ENCODE peak calls at places on chromosomes 1 and 21, in five cellular contexts. I is gastrocnemius medialis, E is right lobe of liver, Z is stomach, Q is body of pancreas. Y is an unnamed sample.

GRCh38 chr1:2970311-2971145 is 50.7 kb upstream of the ACTRT2 start:
- DNase-seq in I (no peak), E (peak; percentile 3), Z (no peak), Q (no peak), Y (no peak)

GRCh38 chr1:181493885-181494284 is 10.6 kb downstream of the CACNA1E start:
- DNase-seq in I (no peak), E (no peak), Z (no peak), Q (no peak), Y (no peak)

GRCh38 chr21:41360072-41360821 is 1.6 kb upstream of the MX2 start:
- DNase-seq in I (peak; percentile 28), E (no peak), Z (peak; percentile 79), Q (peak; percentile 72), Y (no peak)

GRCh38 chr21:45304161-45304830 is 16.6 kb upstream of the POFUT2 start:
- DNase-seq in I (no peak), E (no peak), Z (no peak), Q (no peak), Y (no peak)

GRCh38 chr1:40753142-40753882 is 30.3 kb upstream of the KCNQ4 start:
- DNase-seq in I (no peak), E (no peak), Z (no peak), Q (no peak), Y (no peak)

GRCh38 chr1:54885863-54886723 is 902 bp downstream of the DHCR24 start:
- DNase-seq in I (no peak), E (peak; percentile 55), Z (peak; percentile 66), Q (peak; percentile 52), Y (no peak)

GRCh38 chr1:107874221-107874620 is 90.8 kb downstream of the VAV3 start:
- DNase-seq in I (no peak), E (no peak), Z (no peak), Q (no peak), Y (no peak)

GRCh38 chr1:228830185-228830953 is 95.1 kb downstream of the RHOU start:
- DNase-seq in I (peak; percentile 24), E (peak; percentile 30), Z (peak; percentile 94), Q (peak; percentile 91), Y (peak; percentile 92)

GRCh38 chr21:44817506-44817880 is 369 bp downstream of the SUMO3 start:
- DNase-seq in I (peak; percentile 85), E (peak; percentile 96), Z (peak; percentile 94), Q (peak; percentile 92), Y (peak; percentile 94)

GRCh38 chr1:4702927-4703326 is 48.5 kb downstream of the AJAP1 start:
- DNase-seq in I (peak; percentile 5), E (no peak), Z (no peak), Q (no peak), Y (no peak)

GRCh38 chr21:44695641-44696040 is 1.3 kb upstream of the KRTAP10-12 start:
- DNase-seq in I (no peak), E (no peak), Z (no peak), Q (no peak), Y (no peak)

GRCh38 chr1:198775606-198776005 is 136.8 kb downstream of the PTPRC start:
- DNase-seq in I (no peak), E (no peak), Z (no peak), Q (no peak), Y (no peak)

GRCh38 chr1:5973771-5974170 is 18.5 kb downstream of the NPHP4 start:
- DNase-seq in I (no peak), E (no peak), Z (no peak), Q (no peak), Y (no peak)

GRCh38 chr1:36285450-36286101 is 20.6 kb upstream of the SH3D21 start:
- DNase-seq in I (peak; percentile 74), E (no peak), Z (peak; percentile 69), Q (peak; percentile 75), Y (peak; percentile 71)

GRCh38 chr1:938088-938683 is 14.5 kb downstream of the SAMD11 start:
- DNase-seq in I (no peak), E (peak; percentile 77), Z (peak; percentile 82), Q (peak; percentile 68), Y (peak; percentile 51)

GRCh38 chr1:220378571-220379302 is 106.5 kb upstream of the RAB3GAP2 start:
- DNase-seq in I (no peak), E (no peak), Z (no peak), Q (no peak), Y (no peak)

GRCh38 chr21:17931080-17931479 is 111.9 kb upstream of the C21orf91 start:
- DNase-seq in I (no peak), E (no peak), Z (no peak), Q (no peak), Y (no peak)

GRCh38 chr21:14366998-14367397 is 15.9 kb downstream of the HSPA13 start:
- DNase-seq in I (no peak), E (no peak), Z (no peak), Q (no peak), Y (no peak)

GRCh38 chr1:197660389-197660788 is 114.9 kb downstream of the DENND1B start:
- DNase-seq in I (no peak), E (no peak), Z (no peak), Q (no peak), Y (no peak)

GRCh38 chr1:27044613-27045091 is 32.0 kb upstream of the TENT5B start:
- DNase-seq in I (peak; percentile 69), E (peak; percentile 85), Z (peak; percentile 94), Q (peak; percentile 92), Y (no peak)

GRCh38 chr1:13960376-13960987 is 260.5 kb downstream of the PRDM2 start:
- DNase-seq in I (peak; percentile 32), E (peak; percentile 43), Z (peak; percentile 74), Q (peak; percentile 78), Y (peak; percentile 68)

GRCh38 chr21:25647632-25648031 is 8.6 kb downstream of the JAM2 start:
- DNase-seq in I (no peak), E (no peak), Z (no peak), Q (no peak), Y (no peak)

GRCh38 chr1:156532374-156532773 is 31.8 kb upstream of the MEF2D start:
- DNase-seq in I (no peak), E (no peak), Z (no peak), Q (no peak), Y (no peak)

GRCh38 chr1:200527670-200528069 is 92.9 kb downstream of the KIF14 start:
- DNase-seq in I (no peak), E (no peak), Z (no peak), Q (no peak), Y (no peak)

GRCh38 chr1:204819495-204819894 is 51.2 kb upstream of the NFASC start:
- DNase-seq in I (no peak), E (no peak), Z (no peak), Q (no peak), Y (no peak)

GRCh38 chr21:32771134-32771523 is 426 bp downstream of the PAXBP1 start:
- DNase-seq in I (peak; percentile 27), E (peak; percentile 57), Z (peak; percentile 58), Q (peak; percentile 61), Y (peak; percentile 61)

GRCh38 chr1:72442251-72442650 is 159.9 kb upstream of the NEGR1 start:
- DNase-seq in I (no peak), E (no peak), Z (no peak), Q (no peak), Y (no peak)

GRCh38 chr1:147242449-147243227 is at the start of gene CHD1L:
- DNase-seq in I (peak; percentile 91), E (peak; percentile 97), Z (peak; percentile 98), Q (peak; percentile 97), Y (peak; percentile 99)
- TF ChIP-seq POLR2A in I (peak; percentile 76), E (peak; percentile 78), Z (no peak), Q (peak; percentile 74), Y (no peak)

GRCh38 chr1:42970143-42970542 is 11.5 kb upstream of the SLC2A1 start:
- DNase-seq in I (no peak), E (no peak), Z (no peak), Q (no peak), Y (no peak)

GRCh38 chr1:42965339-42965738 is 6.7 kb upstream of the SLC2A1 start:
- DNase-seq in I (no peak), E (no peak), Z (no peak), Q (no peak), Y (no peak)

GRCh38 chr1:42968654-42969053 is 10.0 kb upstream of the SLC2A1 start:
- DNase-seq in I (no peak), E (no peak), Z (no peak), Q (no peak), Y (no peak)

GRCh38 chr1:42964032-42964812 is 5.6 kb upstream of the SLC2A1 start:
- DNase-seq in I (no peak), E (no peak), Z (no peak), Q (no peak), Y (no peak)

GRCh38 chr1:42966688-42967609 is 8.3 kb upstream of the SLC2A1 start:
- DNase-seq in I (no peak), E (no peak), Z (peak; percentile 72), Q (peak; percentile 50), Y (peak; percentile 50)
- H3K27ac ChIP-seq in I (no peak overlapping the region), E (no peak overlapping the region), Z (no peak overlapping the region), Q (peak overlapping the region; percentile 38), Y (no peak overlapping the region)

DNA sequence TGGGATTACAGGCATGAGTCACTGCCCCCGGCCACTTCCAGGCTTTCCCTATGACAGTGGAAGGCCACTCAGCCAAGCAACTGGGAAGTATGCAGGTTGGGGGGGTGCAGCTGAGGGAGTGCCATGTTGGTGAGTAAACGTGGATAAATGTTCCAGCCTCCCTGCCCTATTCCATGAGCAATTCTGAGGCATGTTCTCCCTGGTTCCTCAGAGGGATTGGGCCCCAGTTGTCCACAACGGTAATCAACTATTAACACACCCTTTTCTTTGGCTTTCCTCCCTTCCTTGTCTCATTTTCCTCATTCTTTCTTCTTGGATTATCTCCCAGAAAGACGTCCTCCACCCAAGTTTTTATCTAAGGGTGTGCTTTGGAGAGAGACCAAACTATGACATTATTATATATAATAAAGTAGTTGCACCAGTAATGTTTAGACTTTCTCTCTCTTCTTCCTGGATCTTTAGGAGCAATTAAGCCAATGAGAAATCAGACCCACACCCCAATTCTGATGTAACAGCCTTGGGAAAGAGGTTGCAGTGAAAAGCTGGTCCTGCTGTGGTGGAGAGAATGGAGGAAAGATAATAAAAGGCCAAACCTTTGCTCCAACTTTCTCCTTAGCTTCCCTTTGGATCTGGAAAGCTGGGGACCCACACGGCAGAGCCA is 6.8 kb upstream of the SLAMF9 start:
- DNase-seq in I (no peak), E (no peak), Z (peak; percentile 72), Q (no peak), Y (peak; percentile 15)
- TF ChIP-seq POLR2A in I (no peak), E (no peak), Z (no peak), Q (no peak), Y (no peak)

GRCh38 chr1:31932491-31933316 is 5.5 kb downstream of the PTP4A2 start:
- DNase-seq in I (no peak), E (no peak), Z (no peak), Q (no peak), Y (no peak)

GRCh38 chr1:31936278-31936965 is 1.7 kb downstream of the PTP4A2 start:
- DNase-seq in I (no peak), E (no peak), Z (no peak), Q (no peak), Y (no peak)

GRCh38 chr1:31936966-31937299 is 1.2 kb downstream of the PTP4A2 start:
- DNase-seq in I (no peak), E (no peak), Z (no peak), Q (no peak), Y (no peak)

GRCh38 chr1:31934706-31935629 is 3.2 kb downstream of the PTP4A2 start:
- DNase-seq in I (no peak), E (no peak), Z (no peak), Q (no peak), Y (no peak)

DNA sequence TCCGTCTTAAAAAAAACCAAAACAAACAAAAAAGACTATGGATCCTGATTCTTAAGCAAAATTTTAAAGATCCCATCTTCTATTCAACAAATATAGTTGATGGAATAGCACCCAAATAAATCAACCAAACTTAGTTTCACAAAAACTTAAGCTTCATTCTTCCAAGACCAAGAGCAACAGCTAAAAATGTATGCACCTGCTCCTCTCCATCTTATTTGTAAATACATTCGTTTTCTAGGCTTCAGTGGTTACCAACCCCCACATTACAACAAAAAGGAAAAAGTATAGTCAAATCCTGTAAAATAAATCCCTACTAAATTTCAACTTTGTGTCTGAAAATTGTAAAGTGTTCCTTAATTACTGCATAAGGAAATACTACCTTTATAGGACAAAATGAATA is 3.9 kb downstream of the PTP4A2 start:
- DNase-seq in I (no peak), E (no peak), Z (no peak), Q (no peak), Y (no peak)
- H3K27ac ChIP-seq in I (peak overlapping the region; percentile 99), E (no peak overlapping the region), Z (peak overlapping the region; percentile 99), Q (peak overlapping the region; percentile 98), Y (no peak overlapping the region)